ENCODE peak calls at places on chromosomes 7 and 10, in eight cellular contexts. One of them, this sample, is unnamed.
A peak's percentile ranks its signal among the peaks of the same experiment; 100 is the strongest.

GRCh38 chr10:85786401-85786899 is 580.1 kb downstream of the GRID1 start:
- DNase-seq in coronary artery: no peak
- DNase-seq in left ventricle myocardium inferior: no peak
- DNase-seq in CD8-positive, alpha-beta T cell: no peak
- DNase-seq in cardiac fibroblast: no peak
- DNase-seq in heart right ventricle: no peak
- DNase-seq in fibroblast of mammary gland: no peak
- DNase-seq in right lobe of liver: no peak
- DNase-seq in this sample: no peak

GRCh38 chr7:106987777-106988176 is 56.7 kb upstream of the PRKAR2B start:
- DNase-seq in right lobe of liver: no peak
- DNase-seq in cardiac fibroblast: no peak
- DNase-seq in left ventricle myocardium inferior: no peak
- DNase-seq in CD8-positive, alpha-beta T cell: no peak
- DNase-seq in fibroblast of mammary gland: no peak
- DNase-seq in heart right ventricle: no peak
- DNase-seq in coronary artery: peak; percentile 9
- DNase-seq in this sample: no peak

GRCh38 chr10:69757553-69758309 is 44.0 kb upstream of the COL13A1 start:
- DNase-seq in right lobe of liver: no peak
- DNase-seq in left ventricle myocardium inferior: peak; percentile 46
- DNase-seq in fibroblast of mammary gland: peak; percentile 48
- DNase-seq in CD8-positive, alpha-beta T cell: no peak
- DNase-seq in coronary artery: no peak
- DNase-seq in cardiac fibroblast: peak; percentile 57
- DNase-seq in heart right ventricle: peak; percentile 24
- DNase-seq in this sample: no peak

GRCh38 chr10:89165923-89166322 is 41.2 kb downstream of the CH25H start:
- DNase-seq in cardiac fibroblast: peak; percentile 54
- DNase-seq in heart right ventricle: no peak
- DNase-seq in CD8-positive, alpha-beta T cell: no peak
- DNase-seq in left ventricle myocardium inferior: no peak
- DNase-seq in fibroblast of mammary gland: peak; percentile 89
- DNase-seq in right lobe of liver: no peak
- DNase-seq in coronary artery: no peak
- DNase-seq in this sample: no peak

GRCh38 chr10:48705407-48705938 is 20.8 kb downstream of the WDFY4 start:
- DNase-seq in heart right ventricle: no peak
- DNase-seq in coronary artery: no peak
- DNase-seq in cardiac fibroblast: no peak
- DNase-seq in right lobe of liver: no peak
- DNase-seq in left ventricle myocardium inferior: no peak
- DNase-seq in CD8-positive, alpha-beta T cell: no peak
- DNase-seq in fibroblast of mammary gland: no peak
- DNase-seq in this sample: no peak

GRCh38 chr7:102004229-102004628 is 186.8 kb downstream of the CUX1 start:
- DNase-seq in fibroblast of mammary gland: no peak
- DNase-seq in coronary artery: no peak
- DNase-seq in right lobe of liver: no peak
- DNase-seq in heart right ventricle: no peak
- DNase-seq in CD8-positive, alpha-beta T cell: no peak
- DNase-seq in left ventricle myocardium inferior: no peak
- DNase-seq in cardiac fibroblast: no peak
- DNase-seq in this sample: no peak

GRCh38 chr10:102394801-102395676 is 466 bp upstream of the NFKB2 start:
- DNase-seq in CD8-positive, alpha-beta T cell: peak; percentile 84
- DNase-seq in cardiac fibroblast: peak; percentile 90
- DNase-seq in coronary artery: peak; percentile 93
- DNase-seq in left ventricle myocardium inferior: peak; percentile 89
- DNase-seq in heart right ventricle: peak; percentile 90
- DNase-seq in fibroblast of mammary gland: peak; percentile 40
- DNase-seq in right lobe of liver: peak; percentile 90
- DNase-seq in this sample: peak; percentile 91

GRCh38 chr7:159139202-159139601 is 5.5 kb downstream of the VIPR2 start:
- DNase-seq in fibroblast of mammary gland: no peak
- DNase-seq in heart right ventricle: no peak
- DNase-seq in right lobe of liver: no peak
- DNase-seq in CD8-positive, alpha-beta T cell: no peak
- DNase-seq in cardiac fibroblast: no peak
- DNase-seq in left ventricle myocardium inferior: no peak
- DNase-seq in coronary artery: peak; percentile 24
- DNase-seq in this sample: no peak

GRCh38 chr7:101216860-101217387 is 457 bp downstream of the PLOD3 start:
- DNase-seq in right lobe of liver: no peak
- DNase-seq in left ventricle myocardium inferior: no peak
- DNase-seq in cardiac fibroblast: no peak
- DNase-seq in coronary artery: no peak
- DNase-seq in fibroblast of mammary gland: no peak
- DNase-seq in CD8-positive, alpha-beta T cell: no peak
- DNase-seq in heart right ventricle: no peak
- DNase-seq in this sample: no peak

GRCh38 chr7:98119257-98119918 is 12.7 kb downstream of the LMTK2 start:
- DNase-seq in CD8-positive, alpha-beta T cell: no peak
- DNase-seq in left ventricle myocardium inferior: no peak
- DNase-seq in cardiac fibroblast: peak; percentile 85
- DNase-seq in heart right ventricle: no peak
- DNase-seq in coronary artery: no peak
- DNase-seq in right lobe of liver: no peak
- DNase-seq in fibroblast of mammary gland: peak; percentile 64
- DNase-seq in this sample: no peak

GRCh38 chr7:122018032-122018431 is 126.0 kb downstream of the AASS start:
- DNase-seq in coronary artery: no peak
- DNase-seq in CD8-positive, alpha-beta T cell: no peak
- DNase-seq in heart right ventricle: no peak
- DNase-seq in cardiac fibroblast: no peak
- DNase-seq in left ventricle myocardium inferior: no peak
- DNase-seq in right lobe of liver: no peak
- DNase-seq in fibroblast of mammary gland: no peak
- DNase-seq in this sample: no peak

GRCh38 chr7:66043681-66044497 is 31.7 kb upstream of the ASL start:
- DNase-seq in cardiac fibroblast: no peak
- DNase-seq in coronary artery: no peak
- DNase-seq in fibroblast of mammary gland: peak; percentile 28
- DNase-seq in right lobe of liver: peak; percentile 85
- DNase-seq in left ventricle myocardium inferior: peak; percentile 51
- DNase-seq in heart right ventricle: peak; percentile 29
- DNase-seq in CD8-positive, alpha-beta T cell: peak; percentile 2
- DNase-seq in this sample: no peak

GRCh38 chr7:140684066-140684950 is 11.6 kb downstream of the ADCK2 start:
- DNase-seq in right lobe of liver: no peak
- DNase-seq in fibroblast of mammary gland: no peak
- DNase-seq in cardiac fibroblast: no peak
- DNase-seq in CD8-positive, alpha-beta T cell: no peak
- DNase-seq in coronary artery: peak; percentile 50
- DNase-seq in heart right ventricle: no peak
- DNase-seq in left ventricle myocardium inferior: no peak
- DNase-seq in this sample: peak; percentile 62

GRCh38 chr10:110919971-110920881 is 822 bp downstream of the SHOC2 start:
- DNase-seq in coronary artery: peak; percentile 78
- DNase-seq in fibroblast of mammary gland: peak; percentile 62
- DNase-seq in left ventricle myocardium inferior: no peak
- DNase-seq in CD8-positive, alpha-beta T cell: peak; percentile 10
- DNase-seq in right lobe of liver: peak; percentile 66
- DNase-seq in cardiac fibroblast: peak; percentile 78
- DNase-seq in heart right ventricle: peak; percentile 38
- DNase-seq in this sample: peak; percentile 69

GRCh38 chr7:35038340-35038738 is 1.1 kb upstream of the DPY19L1 start:
- DNase-seq in CD8-positive, alpha-beta T cell: no peak
- DNase-seq in left ventricle myocardium inferior: no peak
- DNase-seq in fibroblast of mammary gland: no peak
- DNase-seq in right lobe of liver: no peak
- DNase-seq in heart right ventricle: no peak
- DNase-seq in cardiac fibroblast: no peak
- DNase-seq in coronary artery: no peak
- DNase-seq in this sample: no peak

GRCh38 chr7:136062625-136063336 is 85.6 kb upstream of the MTPN start:
- DNase-seq in CD8-positive, alpha-beta T cell: no peak
- DNase-seq in coronary artery: no peak
- DNase-seq in left ventricle myocardium inferior: no peak
- DNase-seq in fibroblast of mammary gland: no peak
- DNase-seq in cardiac fibroblast: no peak
- DNase-seq in right lobe of liver: no peak
- DNase-seq in heart right ventricle: no peak
- DNase-seq in this sample: no peak

GRCh38 chr7:1248077-1248458 is 15.4 kb downstream of the UNCX start:
- DNase-seq in coronary artery: no peak
- DNase-seq in left ventricle myocardium inferior: no peak
- DNase-seq in right lobe of liver: peak; percentile 37
- DNase-seq in cardiac fibroblast: no peak
- DNase-seq in CD8-positive, alpha-beta T cell: no peak
- DNase-seq in heart right ventricle: no peak
- DNase-seq in fibroblast of mammary gland: no peak
- DNase-seq in this sample: no peak

GRCh38 chr7:135672560-135673359 is 10.4 kb downstream of the STMP1 start:
- DNase-seq in coronary artery: no peak
- DNase-seq in right lobe of liver: no peak
- DNase-seq in cardiac fibroblast: peak; percentile 90
- DNase-seq in left ventricle myocardium inferior: no peak
- DNase-seq in CD8-positive, alpha-beta T cell: no peak
- DNase-seq in fibroblast of mammary gland: peak; percentile 82
- DNase-seq in heart right ventricle: peak; percentile 53
- DNase-seq in this sample: no peak

DNA sequence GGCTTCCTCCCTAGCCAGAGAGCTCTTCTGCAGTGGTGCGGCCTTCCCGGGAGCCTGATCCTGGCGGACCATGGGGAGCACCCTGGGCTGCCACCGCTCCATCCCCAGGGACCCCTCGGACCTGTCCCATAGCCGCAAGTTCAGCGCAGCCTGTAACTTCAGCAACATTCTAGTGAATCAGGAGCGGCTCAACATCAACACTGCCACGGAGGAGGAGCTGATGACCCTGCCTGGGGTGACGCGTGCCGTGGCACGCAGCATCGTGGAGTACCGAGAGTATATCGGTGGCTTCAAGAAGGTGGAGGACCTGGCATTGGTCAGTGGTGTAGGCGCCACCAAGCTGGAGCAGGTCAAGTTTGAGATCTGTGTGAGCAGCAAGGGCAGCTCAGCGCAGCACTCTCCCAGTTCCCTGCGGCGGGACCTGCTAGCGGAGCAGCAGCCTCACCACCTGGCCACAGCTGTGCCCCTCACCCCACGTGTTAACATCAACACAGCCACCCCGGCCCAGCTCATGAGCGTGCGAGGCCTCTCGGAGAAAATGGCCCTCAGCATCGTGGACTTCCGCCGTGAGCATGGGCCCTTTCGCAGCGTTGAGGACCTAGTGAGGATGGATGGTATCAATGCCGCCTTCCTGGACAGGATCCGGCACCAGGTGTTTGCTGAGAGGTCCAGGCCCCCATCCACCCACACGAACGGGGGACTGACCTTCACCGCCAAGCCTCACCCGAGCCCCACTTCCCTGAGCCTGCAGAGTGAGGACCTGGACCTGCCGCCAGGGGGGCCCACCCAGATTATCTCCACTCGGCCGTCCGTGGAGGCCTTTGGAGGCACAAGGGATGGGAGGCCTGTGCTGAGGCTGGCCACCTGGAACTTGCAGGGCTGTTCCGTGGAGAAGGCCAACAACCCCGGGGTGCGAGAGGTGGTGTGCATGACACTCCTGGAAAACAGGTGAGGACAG is 1.5 kb downstream of the EEPD1 start:
- DNase-seq in fibroblast of mammary gland: no peak
- DNase-seq in left ventricle myocardium inferior: no peak
- DNase-seq in coronary artery: no peak
- DNase-seq in right lobe of liver: peak; percentile 64
- DNase-seq in cardiac fibroblast: no peak
- DNase-seq in CD8-positive, alpha-beta T cell: no peak
- DNase-seq in heart right ventricle: no peak
- DNase-seq in this sample: no peak
- TF ChIP-seq CTCF in fibroblast of mammary gland: no peak
- TF ChIP-seq CTCF in left ventricle myocardium inferior: peak; percentile 30
- TF ChIP-seq CTCF in coronary artery: no peak
- TF ChIP-seq CTCF in right lobe of liver: no peak
- TF ChIP-seq CTCF in cardiac fibroblast: no peak
- TF ChIP-seq CTCF in CD8-positive, alpha-beta T cell: no peak
- TF ChIP-seq CTCF in heart right ventricle: no peak
- TF ChIP-seq CTCF in this sample: no peak

GRCh38 chr10:66604195-66604594 is 321.6 kb upstream of the LRRTM3 start:
- DNase-seq in coronary artery: no peak
- DNase-seq in cardiac fibroblast: no peak
- DNase-seq in heart right ventricle: no peak
- DNase-seq in CD8-positive, alpha-beta T cell: no peak
- DNase-seq in fibroblast of mammary gland: no peak
- DNase-seq in left ventricle myocardium inferior: no peak
- DNase-seq in right lobe of liver: no peak
- DNase-seq in this sample: no peak
- TF ChIP-seq CTCF in coronary artery: no peak
- TF ChIP-seq CTCF in cardiac fibroblast: peak; percentile 1
- TF ChIP-seq CTCF in heart right ventricle: no peak
- TF ChIP-seq CTCF in CD8-positive, alpha-beta T cell: no peak
- TF ChIP-seq CTCF in fibroblast of mammary gland: no peak
- TF ChIP-seq CTCF in left ventricle myocardium inferior: no peak
- TF ChIP-seq CTCF in right lobe of liver: no peak
- TF ChIP-seq CTCF in this sample: no peak

GRCh38 chr7:27141591-27142561 is 1.6 kb downstream of the HOXA5 start:
- DNase-seq in heart right ventricle: no peak
- DNase-seq in right lobe of liver: no peak
- DNase-seq in cardiac fibroblast: no peak
- DNase-seq in fibroblast of mammary gland: peak; percentile 71
- DNase-seq in left ventricle myocardium inferior: no peak
- DNase-seq in coronary artery: peak; percentile 65
- DNase-seq in CD8-positive, alpha-beta T cell: no peak
- DNase-seq in this sample: no peak
- TF ChIP-seq CTCF in heart right ventricle: no peak
- TF ChIP-seq CTCF in right lobe of liver: no peak
- TF ChIP-seq CTCF in cardiac fibroblast: no peak
- TF ChIP-seq CTCF in fibroblast of mammary gland: peak; percentile 28
- TF ChIP-seq CTCF in left ventricle myocardium inferior: no peak
- TF ChIP-seq CTCF in coronary artery: no peak
- TF ChIP-seq CTCF in CD8-positive, alpha-beta T cell: no peak
- TF ChIP-seq CTCF in this sample: peak; percentile 54

DNA sequence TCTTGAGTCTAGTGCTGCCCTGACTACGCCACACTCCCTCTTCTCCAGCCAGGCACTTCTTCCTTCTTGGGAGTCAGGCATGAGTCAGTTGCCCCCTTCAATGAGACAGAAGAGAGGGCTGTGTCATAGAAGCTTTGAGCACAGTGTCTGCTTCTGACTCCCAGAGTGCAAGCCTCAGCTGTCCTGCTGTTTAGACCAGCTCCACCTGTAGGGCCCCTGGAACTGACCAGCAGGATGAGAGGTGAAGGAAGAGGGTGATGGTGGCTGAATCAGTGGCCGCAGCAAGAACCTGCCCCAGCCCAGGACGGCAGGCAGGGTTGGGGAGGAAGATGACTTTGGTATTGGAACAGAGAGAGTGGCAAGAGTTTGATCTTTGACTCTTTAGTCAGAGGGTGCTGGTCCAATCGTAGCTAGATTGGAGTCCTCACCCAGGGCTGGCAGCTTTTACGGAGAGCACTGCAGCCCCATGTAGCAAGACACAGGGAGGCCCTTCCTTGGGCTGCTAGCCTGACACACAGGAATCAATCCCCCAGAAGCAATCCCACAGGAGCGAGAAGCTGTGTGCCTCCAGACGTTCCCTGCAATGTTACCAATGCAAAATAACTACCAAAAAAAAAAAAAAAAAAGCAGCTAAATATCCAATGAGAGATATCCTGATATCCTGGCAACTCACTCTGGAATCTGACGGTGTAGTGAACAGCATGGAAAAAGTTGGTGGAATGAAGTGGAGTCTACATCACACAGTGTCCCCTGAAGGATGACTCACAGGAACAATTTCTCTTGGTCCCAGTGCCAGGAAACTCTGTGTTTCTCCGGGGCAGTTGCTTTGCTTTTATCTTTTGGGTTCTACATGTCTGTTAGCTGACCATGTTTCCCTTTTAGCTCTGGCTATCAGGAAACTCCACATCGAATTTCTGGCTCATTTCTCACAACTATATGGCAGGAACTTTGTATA is 6.9 kb downstream of the C10orf62 start:
- DNase-seq in heart right ventricle: peak; percentile 79
- DNase-seq in CD8-positive, alpha-beta T cell: no peak
- DNase-seq in cardiac fibroblast: peak; percentile 87
- DNase-seq in right lobe of liver: peak; percentile 61
- DNase-seq in coronary artery: peak; percentile 92
- DNase-seq in fibroblast of mammary gland: peak; percentile 89
- DNase-seq in left ventricle myocardium inferior: no peak
- DNase-seq in this sample: no peak
- TF ChIP-seq CTCF in heart right ventricle: no peak
- TF ChIP-seq CTCF in CD8-positive, alpha-beta T cell: no peak
- TF ChIP-seq CTCF in cardiac fibroblast: peak; percentile 14
- TF ChIP-seq CTCF in right lobe of liver: no peak
- TF ChIP-seq CTCF in coronary artery: no peak
- TF ChIP-seq CTCF in fibroblast of mammary gland: no peak
- TF ChIP-seq CTCF in left ventricle myocardium inferior: no peak
- TF ChIP-seq CTCF in this sample: no peak

This sample was measured in type B pancreatic cell.